ENCODE peak calls at places on chromosomes 1 and 21, in seven cellular contexts. M is colonic mucosa; B is SJSA1; N is Right ventricle myocardium superior; H is stimulated activated naive CD4-positive, alpha-beta T cell treated with Interleukin-2 at 50 U/mL for 16 hours; K is DMS 273 treated with DMSO at 0.1 percent for 48 hours; O is activated T-cell treated with anti-CD3 and anti-CD28 coated beads, Interleukin-2, amount 50 U/mL, for 4 hours. Q is an unnamed sample.

GRCh38 chr1:34127006-34128000 is 37.7 kb downstream of the CSMD2 start:
- DNase-seq in K (no peak), B (peak), N (no peak), M (no peak), O (no peak), H (no peak), Q (no peak)

GRCh38 chr1:98210064-98210463 is 289.2 kb upstream of the DPYD start:
- DNase-seq in B (peak), K (no peak), N (no peak), M (no peak), O (no peak), H (no peak), Q (no peak)

GRCh38 chr1:2921970-2922686 is 99.1 kb upstream of the ACTRT2 start:
- DNase-seq in K (no peak), M (peak), N (no peak), O (peak), B (no peak), H (peak), Q (no peak)

GRCh38 chr21:44969965-44970755 is 30.3 kb downstream of the SLX9 start:
- DNase-seq in H (no peak), O (no peak), K (no peak), B (peak), N (no peak), M (no peak), Q (no peak)

GRCh38 chr1:42379794-42380616 is 587 bp upstream of the RIMKLA start:
- DNase-seq in B (no peak), K (no peak), M (no peak), H (peak), N (no peak), O (no peak), Q (no peak)

GRCh38 chr1:167943541-167943940 is 6.7 kb upstream of the MPC2 start:
- DNase-seq in M (no peak), H (no peak), K (no peak), N (no peak), O (no peak), B (no peak), Q (no peak)

GRCh38 chr1:18583326-18583941 is 47.2 kb upstream of the PAX7 start:
- DNase-seq in O (no peak), H (no peak), K (no peak), N (peak), B (no peak), M (peak), Q (peak)

GRCh38 chr1:9456833-9457232 is 82.4 kb upstream of the SLC25A33 start:
- DNase-seq in K (no peak), O (no peak), H (no peak), M (no peak), N (no peak), B (no peak), Q (no peak)

GRCh38 chr1:1213153-1213918 is 617 bp downstream of the TNFRSF4 start:
- DNase-seq in N (no peak), H (peak), B (no peak), O (no peak), K (no peak), M (no peak), Q (peak)

GRCh38 chr1:240956020-240956419 is 344.1 kb upstream of the GREM2 start:
- DNase-seq in K (no peak), M (no peak), O (no peak), N (no peak), B (no peak), H (no peak), Q (no peak)

GRCh38 chr1:26739251-26739914 is 43.6 kb downstream of the ARID1A start:
- DNase-seq in M (no peak), B (no peak), H (no peak), K (no peak), O (no peak), N (no peak), Q (no peak)

GRCh38 chr1:245155186-245156040 is 628 bp downstream of the KIF26B start:
- DNase-seq in B (no peak), M (no peak), K (peak), H (no peak), N (no peak), O (no peak), Q (no peak)

GRCh38 chr21:26072891-26073615 is 97.5 kb downstream of the APP start:
- DNase-seq in M (no peak), N (no peak), B (no peak), H (no peak), K (no peak), O (no peak), Q (no peak)

GRCh38 chr1:244970661-244971523 is 106.5 kb upstream of the HNRNPU start:
- DNase-seq in H (peak), M (peak), K (peak), O (peak), B (peak), N (peak), Q (peak)

GRCh38 chr1:89892816-89893215 is 72.0 kb downstream of the LRRC8D start:
- DNase-seq in K (no peak), B (no peak), H (no peak), M (no peak), O (no peak), N (no peak), Q (no peak)

GRCh38 chr1:198105185-198105584 is 51.6 kb upstream of the NEK7 start:
- DNase-seq in M (no peak), N (no peak), O (no peak), H (no peak), B (no peak), K (no peak), Q (no peak)

GRCh38 chr1:234707641-234708040 is 97.7 kb upstream of the IRF2BP2 start:
- DNase-seq in B (peak), O (no peak), M (peak), N (no peak), K (no peak), H (no peak), Q (no peak)

GRCh38 chr1:26700711-26701110 is 4.9 kb downstream of the ARID1A start:
- DNase-seq in N (no peak), O (no peak), K (no peak), H (no peak), M (no peak), B (no peak), Q (no peak)

GRCh38 chr21:27647921-27648320 is 681.0 kb upstream of the ADAMTS5 start:
- DNase-seq in H (no peak), K (no peak), M (no peak), B (no peak), O (no peak), N (no peak), Q (no peak)

GRCh38 chr1:21262282-21263051 is 27.8 kb downstream of the ECE1 start:
- DNase-seq in B (peak), N (peak), O (no peak), H (no peak), K (no peak), M (peak), Q (peak)

GRCh38 chr1:5770981-5771765 is 221.1 kb downstream of the NPHP4 start:
- DNase-seq in N (peak), M (no peak), K (peak), O (no peak), H (no peak), B (no peak), Q (no peak)

GRCh38 chr1:4396571-4396970 is 257.8 kb upstream of the AJAP1 start:
- DNase-seq in K (no peak), M (no peak), B (no peak), N (no peak), O (no peak), H (no peak), Q (no peak)

GRCh38 chr1:168583571-168583970 is 7.2 kb downstream of the XCL1 start:
- DNase-seq in M (no peak), O (no peak), B (no peak), H (no peak), N (no peak), K (no peak), Q (no peak)

GRCh38 chr1:95614197-95614596 is 380.2 kb downstream of the RWDD3 start:
- DNase-seq in H (no peak), M (no peak), B (no peak), O (no peak), K (no peak), N (no peak), Q (no peak)

GRCh38 chr1:244049142-244049968 is 1.7 kb upstream of the ZBTB18 start:
- DNase-seq in O (peak), H (peak), N (peak), M (peak), K (no peak), B (no peak), Q (peak)

GRCh38 chr1:45767035-45767434 is 16.6 kb upstream of the IPP start:
- DNase-seq in H (no peak), K (no peak), M (no peak), B (no peak), N (no peak), O (no peak), Q (no peak)

GRCh38 chr1:221887091-221887746 is 145.3 kb upstream of the DUSP10 start:
- DNase-seq in M (peak), B (peak), O (no peak), K (peak), N (peak), H (no peak), Q (peak)

GRCh38 chr1:24321712-24322635 is 2.8 kb downstream of the GRHL3 start:
- DNase-seq in B (peak), N (peak), M (peak), O (peak), H (peak), K (no peak), Q (peak)

Q was measured in heart right ventricle.